ENCODE peak calls at places on chromosomes 11 and 22, in four cellular contexts. W is HL-60; O is CD8-positive, alpha-beta T cell; E is astrocyte. A is an unnamed sample.

GRCh38 chr22:19086417-19086816 is 35.8 kb downstream of the DGCR2 start:
- DNase-seq in W (no peak), O (no peak), E (no peak), A (no peak)

GRCh38 chr22:45151503-45151902 is 12.2 kb upstream of the NUP50 start:
- DNase-seq in W (no peak), O (no peak), E (no peak), A (no peak)

GRCh38 chr11:119377961-119378667 is 3.4 kb downstream of the USP2 start:
- DNase-seq in W (no peak), O (no peak), E (no peak), A (no peak)

GRCh38 chr11:35305670-35306382 is 113.5 kb downstream of the SLC1A2 start:
- DNase-seq in W (no peak), O (peak; percentile 48), E (no peak), A (peak; percentile 22)

GRCh38 chr11:73759520-73760065 is 1.3 kb downstream of the RAB6A start:
- DNase-seq in W (no peak), O (no peak), E (no peak), A (no peak)

GRCh38 chr11:71372693-71373657 is 75.2 kb downstream of the DHCR7 start:
- DNase-seq in W (no peak), O (no peak), E (no peak), A (no peak)

GRCh38 chr11:84255483-84255882 is 969.3 kb upstream of the CCDC90B start:
- DNase-seq in W (no peak), O (no peak), E (no peak), A (no peak)

GRCh38 chr11:61874460-61874809 is 16.9 kb downstream of the FADS3 start:
- DNase-seq in W (no peak), O (no peak), E (no peak), A (no peak)

GRCh38 chr11:68579455-68579854 is 104.9 kb upstream of the GAL start:
- DNase-seq in W (no peak), O (no peak), E (peak; percentile 60), A (no peak)

GRCh38 chr11:108591893-108592292 is 1.7 kb downstream of the EXPH5 start:
- DNase-seq in W (no peak), O (no peak), E (no peak), A (no peak)

GRCh38 chr11:103959279-103959930 is 77.0 kb upstream of the DDI1 start:
- DNase-seq in W (no peak), O (no peak), E (peak; percentile 73), A (no peak)

GRCh38 chr22:24728790-24729637 is 45.5 kb downstream of the PIWIL3 start:
- DNase-seq in W (no peak), O (no peak), E (peak; percentile 46), A (peak; percentile 11)

GRCh38 chr11:64356498-64357411 is 2.2 kb upstream of the RPS6KA4 start:
- DNase-seq in W (no peak), O (no peak), E (no peak), A (peak; percentile 65)
- TF ChIP-seq CTCF in W (peak; percentile 26), O (no peak), E (peak; percentile 36), A (peak; percentile 57)

GRCh38 chr11:18140145-18140544 is 7.8 kb downstream of the MRGPRX3 start:
- DNase-seq in W (no peak), O (no peak), E (no peak), A (no peak)
- TF ChIP-seq CTCF in W (no peak), O (no peak), E (no peak), A (no peak)

DNA sequence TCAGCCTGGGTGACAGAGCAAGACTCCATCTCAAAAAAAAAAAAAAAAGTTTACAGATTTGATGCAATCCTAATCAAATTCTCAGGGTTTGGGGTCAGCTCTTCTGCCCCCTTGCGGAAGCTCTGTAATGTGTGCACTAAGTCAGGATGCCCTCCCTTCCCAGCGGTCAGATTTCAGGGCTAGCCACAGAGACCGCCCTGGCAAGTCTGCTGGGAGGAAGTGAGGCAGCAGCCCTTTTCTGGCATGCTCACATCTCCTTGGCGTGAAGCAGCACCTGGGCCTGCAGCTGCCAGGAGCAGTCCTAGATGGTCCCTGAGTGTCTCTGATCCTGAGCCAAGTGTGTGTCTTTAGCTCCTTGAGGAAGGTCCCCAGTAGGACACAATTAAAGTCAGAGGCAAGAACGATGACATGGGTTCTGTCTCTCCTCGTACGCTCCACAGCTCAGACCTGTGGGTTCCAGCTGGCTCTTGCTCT is 10.9 kb upstream of the APOBEC3C start:
- DNase-seq in W (peak; percentile 60), O (peak; percentile 69), E (peak; percentile 72), A (peak; percentile 72)
- TF ChIP-seq CTCF in W (peak; percentile 66), O (peak; percentile 68), E (peak; percentile 69), A (peak; percentile 80)

DNA sequence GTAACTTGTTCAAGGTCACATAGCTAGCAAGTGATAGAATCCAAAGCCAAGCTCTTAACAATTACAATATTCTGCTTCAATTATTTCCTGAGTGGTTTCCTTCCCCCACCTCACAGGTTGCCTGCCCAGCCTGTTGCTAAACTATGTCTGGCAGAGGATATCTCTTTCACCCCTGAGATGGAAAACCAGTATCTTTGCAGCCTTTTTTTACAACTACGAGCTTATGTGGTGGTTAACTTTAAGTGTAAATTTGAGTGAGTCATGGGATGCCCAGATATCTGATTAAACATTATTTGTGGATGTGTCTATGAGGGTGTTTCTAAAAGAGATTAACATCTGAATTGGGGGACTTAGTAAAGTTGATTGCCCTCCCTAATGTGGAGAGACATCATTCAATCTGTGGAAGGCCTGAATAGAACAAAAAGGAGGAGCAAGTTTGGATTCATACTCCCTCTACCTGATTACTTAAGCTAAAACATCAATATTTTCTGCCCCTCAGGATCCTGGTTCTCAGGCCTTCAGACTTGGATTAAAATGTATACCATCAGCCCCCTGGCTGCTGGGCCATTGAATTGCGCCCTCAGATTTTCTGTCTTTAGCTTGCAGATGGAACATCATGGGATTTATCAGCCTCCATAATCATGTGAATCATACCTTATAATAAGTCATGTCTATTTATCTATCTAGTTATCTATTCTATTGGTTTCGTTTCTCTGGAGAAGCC is 911.9 kb downstream of the METTL15 start:
- DNase-seq in W (no peak), O (no peak), E (peak; percentile 45), A (peak; percentile 2)
- TF ChIP-seq CTCF in W (no peak), O (no peak), E (peak; percentile 57), A (peak; percentile 61)

DNA sequence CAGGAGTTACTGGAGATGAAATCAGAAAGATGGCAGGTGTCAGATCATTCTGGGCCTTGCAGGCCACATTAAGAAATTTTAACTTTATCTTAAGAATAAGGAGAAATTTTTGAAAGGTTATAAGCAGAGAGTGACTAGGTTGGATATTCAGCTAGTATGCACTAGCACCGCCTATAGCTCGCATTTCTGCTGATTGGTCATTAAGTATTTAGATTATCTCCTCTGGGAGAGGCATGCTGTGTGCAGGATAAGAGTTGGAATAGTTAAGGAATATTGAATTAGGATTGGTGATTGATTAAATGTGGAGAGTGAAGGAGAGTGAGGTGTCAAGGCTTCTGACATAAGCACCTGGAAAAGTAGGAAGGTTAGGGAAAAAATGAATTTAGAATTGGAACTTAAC is 100.6 kb downstream of the STIM1 start:
- DNase-seq in W (no peak), O (no peak), E (no peak), A (no peak)
- TF ChIP-seq CTCF in W (no peak), O (no peak), E (no peak), A (no peak)

GRCh38 chr22:36350751-36351594 is 36.8 kb downstream of the MYH9 start:
- DNase-seq in W (no peak), O (peak; percentile 44), E (peak; percentile 80), A (no peak)
- TF ChIP-seq CTCF in W (no peak), O (no peak), E (no peak), A (peak; percentile 14)

DNA sequence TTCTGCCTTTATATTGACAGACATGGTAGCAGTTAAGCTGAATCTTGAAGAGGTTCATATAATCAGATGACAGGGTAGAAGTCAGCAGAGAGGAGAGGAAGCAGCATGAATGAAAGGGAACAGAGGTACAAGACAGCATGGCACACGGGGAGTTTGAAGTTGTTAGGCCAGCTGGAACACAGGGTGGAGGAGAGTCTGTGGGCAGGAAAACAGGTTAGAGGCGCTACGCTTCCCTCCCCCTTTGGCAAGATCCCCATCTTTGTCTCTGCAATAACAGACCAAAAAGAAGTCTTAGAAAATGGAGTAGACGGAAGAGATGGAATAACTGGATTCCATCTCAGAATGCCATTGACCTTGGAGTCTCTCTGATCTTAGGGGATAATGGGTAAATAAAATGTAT is 20.0 kb upstream of the NDUFC2 start:
- DNase-seq in W (no peak), O (no peak), E (no peak), A (no peak)
- TF ChIP-seq CTCF in W (no peak), O (no peak), E (no peak), A (no peak)

DNA sequence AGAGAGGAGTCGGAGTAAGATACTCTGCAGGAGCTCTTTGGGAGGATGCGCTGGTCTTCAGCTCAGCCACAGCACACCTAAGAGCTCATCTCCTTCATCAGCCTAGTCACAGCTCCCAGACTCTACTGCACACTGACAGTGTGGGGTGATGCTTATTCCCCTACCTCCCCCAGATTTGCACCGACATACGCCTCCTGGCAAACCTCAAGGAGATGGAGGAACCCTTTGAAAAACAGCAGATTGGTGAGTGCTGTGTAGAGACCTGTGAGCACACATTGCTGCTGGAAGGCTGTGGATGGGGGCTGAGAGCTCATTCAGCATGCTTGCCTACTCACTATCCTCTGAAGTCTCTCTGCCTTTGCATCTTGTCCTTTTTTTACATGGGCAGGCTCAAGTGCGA is 9.3 kb upstream of the SGSM3 start:
- DNase-seq in W (no peak), O (no peak), E (no peak), A (no peak)
- TF ChIP-seq CTCF in W (no peak), O (no peak), E (no peak), A (no peak)

GRCh38 chr11:110296226-110297081 is at the start of gene RDX:
- DNase-seq in W (peak; percentile 28), O (peak; percentile 54), E (peak; percentile 74), A (peak; percentile 65)
- TF ChIP-seq CTCF in W (no peak), O (no peak), E (no peak), A (peak; percentile 15)

DNA sequence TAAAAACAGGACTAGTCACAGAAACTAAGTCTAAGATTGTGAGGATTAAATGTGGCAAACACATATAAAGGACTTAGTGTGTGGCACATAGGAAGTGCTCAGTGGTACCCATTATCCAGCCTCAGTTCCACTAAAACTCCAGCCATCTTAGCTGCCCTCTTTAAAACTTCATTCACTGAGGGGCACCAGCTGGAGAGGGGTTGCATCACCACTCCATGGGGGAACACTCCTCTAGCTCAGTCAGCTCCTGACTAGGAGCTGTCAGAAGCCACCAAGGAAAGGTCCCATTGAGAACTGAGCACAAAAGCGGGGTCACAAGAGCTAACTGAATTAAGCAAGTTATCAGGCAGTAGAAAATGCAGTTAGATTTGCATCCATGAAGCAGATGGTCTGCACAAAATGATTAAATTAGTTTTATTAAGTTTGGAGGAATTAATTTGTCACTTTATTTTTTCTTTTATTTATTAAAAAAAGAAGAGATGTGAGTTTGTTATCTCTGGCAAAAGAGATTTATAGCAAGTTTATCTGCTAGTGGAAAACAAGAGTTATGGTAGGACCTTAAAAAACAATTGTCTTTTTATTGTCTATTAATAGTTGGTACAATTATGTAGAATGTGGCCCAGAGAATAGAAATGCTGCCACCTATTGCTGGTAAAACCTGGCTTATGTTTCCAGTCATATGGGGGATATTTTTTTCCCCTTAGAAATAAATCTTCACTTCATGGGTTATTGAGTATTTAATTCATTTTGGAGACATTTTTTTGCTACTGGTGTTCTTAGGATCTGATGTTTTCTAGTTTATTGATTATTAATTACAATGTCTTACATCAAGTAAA is 95.7 kb downstream of the NAV2 start:
- DNase-seq in W (no peak), O (no peak), E (no peak), A (no peak)
- TF ChIP-seq CTCF in W (no peak), O (no peak), E (no peak), A (no peak)

A was measured in neural crest cell.